ENCODE peak calls at places on chromosomes 12 and 14, in seven cellular contexts. G, Q, T, O, S, Y and W are unnamed samples.
A peak's percentile ranks its signal among the peaks of the same experiment; 100 is the strongest.

GRCh38 chr14:49303952-49304516 is 282.1 kb downstream of the RPS29 start:
- DNase-seq in G (peak; percentile 66), Q (no peak), T (peak; percentile 40), O (peak; percentile 86), S (peak; percentile 71), Y (peak; percentile 65), W (peak; percentile 13)

GRCh38 chr12:13713746-13714400 is 267.5 kb downstream of the GRIN2B start:
- DNase-seq in G (no peak), Q (no peak), T (no peak), O (peak; percentile 36), S (no peak), Y (no peak), W (no peak)

GRCh38 chr12:64663019-64663418 is 52.7 kb downstream of the RASSF3 start:
- DNase-seq in G (no peak), Q (no peak), T (no peak), O (no peak), S (no peak), Y (no peak), W (no peak)

GRCh38 chr12:93245543-93245942 is 132.2 kb upstream of the NUDT4 start:
- DNase-seq in G (no peak), Q (no peak), T (no peak), O (peak; percentile 11), S (no peak), Y (no peak), W (no peak)

GRCh38 chr12:3520711-3521110 is 29.7 kb downstream of the PRMT8 start:
- DNase-seq in G (no peak), Q (no peak), T (peak; percentile 77), O (no peak), S (no peak), Y (no peak), W (no peak)

GRCh38 chr14:64825498-64825897 is 54.2 kb downstream of the SPTB start:
- DNase-seq in G (no peak), Q (no peak), T (no peak), O (no peak), S (no peak), Y (no peak), W (no peak)

GRCh38 chr14:71754422-71755095 is 177.7 kb upstream of the RGS6 start:
- DNase-seq in G (peak; percentile 57), Q (no peak), T (peak; percentile 82), O (peak; percentile 71), S (no peak), Y (no peak), W (no peak)

GRCh38 chr12:121358093-121358492 is 5.9 kb upstream of the ANAPC5 start:
- DNase-seq in G (no peak), Q (no peak), T (no peak), O (no peak), S (no peak), Y (no peak), W (no peak)

GRCh38 chr12:132159555-132160003 is 15.3 kb downstream of the NOC4L start:
- DNase-seq in G (no peak), Q (no peak), T (no peak), O (no peak), S (no peak), Y (no peak), W (no peak)

GRCh38 chr14:32121536-32121935 is 44.4 kb downstream of the ARHGAP5 start:
- DNase-seq in G (no peak), Q (no peak), T (no peak), O (no peak), S (no peak), Y (no peak), W (no peak)

GRCh38 chr12:65856521-65856920 is 32.2 kb downstream of the HMGA2 start:
- DNase-seq in G (no peak), Q (no peak), T (no peak), O (no peak), S (no peak), Y (no peak), W (no peak)

GRCh38 chr12:65860584-65860983 is 36.3 kb downstream of the HMGA2 start:
- DNase-seq in G (no peak), Q (no peak), T (no peak), O (no peak), S (no peak), Y (no peak), W (no peak)

GRCh38 chr12:65858831-65859230 is 34.5 kb downstream of the HMGA2 start:
- DNase-seq in G (no peak), Q (no peak), T (no peak), O (no peak), S (no peak), Y (peak; percentile 71), W (peak; percentile 72)

GRCh38 chr12:65857875-65858274 is 33.6 kb downstream of the HMGA2 start:
- DNase-seq in G (no peak), Q (no peak), T (no peak), O (no peak), S (no peak), Y (no peak), W (no peak)

DNA sequence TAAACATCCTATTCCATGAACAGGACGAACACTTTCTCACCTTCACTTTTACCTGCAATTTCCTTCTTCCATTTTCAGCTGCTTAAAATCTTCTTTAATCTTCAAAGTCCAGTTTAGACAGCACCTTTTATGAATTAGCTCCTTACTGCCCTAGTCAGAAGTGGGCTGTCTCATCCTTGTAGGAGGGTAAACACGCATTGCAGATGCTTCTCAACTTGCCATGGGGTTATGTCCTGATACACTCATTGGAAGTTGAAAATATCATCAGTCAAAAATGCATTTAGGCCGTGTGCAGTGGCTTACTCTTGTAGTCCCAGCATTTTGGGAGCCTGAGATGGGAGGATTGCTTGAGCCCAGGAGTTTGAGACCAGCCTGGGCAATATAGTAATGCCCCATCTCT is 35.2 kb downstream of the HMGA2 start:
- DNase-seq in G (no peak), Q (no peak), T (no peak), O (no peak), S (no peak), Y (no peak), W (peak; percentile 39)
- H2AK5ac ChIP-seq in G (no peak overlapping the region), Q (no peak overlapping the region), T (no peak overlapping the region), O (no peak overlapping the region), S (no peak overlapping the region), Y (no peak overlapping the region), W (no peak overlapping the region)

DNA sequence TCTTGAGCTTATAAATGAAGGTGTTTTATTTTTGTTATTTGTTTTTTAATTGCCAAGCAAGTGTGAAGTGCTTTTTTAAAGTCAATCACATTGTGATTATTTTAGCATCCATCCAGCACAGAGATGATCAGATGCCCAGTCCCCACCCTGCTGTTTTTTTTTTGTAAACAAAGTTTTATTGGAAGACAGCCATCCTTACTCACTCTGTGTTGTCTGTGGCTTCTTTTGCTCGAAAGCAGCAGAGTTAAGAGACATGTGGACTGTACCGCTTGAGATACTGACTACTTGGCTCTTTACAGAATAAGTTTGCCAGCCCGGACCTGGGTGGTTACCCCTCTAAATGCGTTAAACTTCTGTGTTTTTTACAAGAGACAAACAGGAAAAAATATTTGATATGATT is 30.9 kb upstream of the AMN start:
- DNase-seq in G (no peak), Q (no peak), T (no peak), O (no peak), S (no peak), Y (peak; percentile 80), W (peak; percentile 82)
- H2AK5ac ChIP-seq in G (no peak overlapping the region), Q (no peak overlapping the region), T (no peak overlapping the region), O (no peak overlapping the region), S (no peak overlapping the region), Y (no peak overlapping the region), W (no peak overlapping the region)

GRCh38 chr12:69679119-69679518 is 20.0 kb downstream of the BEST3 start:
- DNase-seq in G (no peak), Q (no peak), T (no peak), O (no peak), S (no peak), Y (no peak), W (peak; percentile 54)
- H2AK5ac ChIP-seq in G (no peak overlapping the region), Q (no peak overlapping the region), T (no peak overlapping the region), O (no peak overlapping the region), S (no peak overlapping the region), Y (no peak overlapping the region), W (no peak overlapping the region)

GRCh38 chr14:35826952-35827416 is 846 bp downstream of the BRMS1L start:
- DNase-seq in G (no peak), Q (no peak), T (no peak), O (no peak), S (no peak), Y (no peak), W (no peak)
- H2AK5ac ChIP-seq in G (no peak overlapping the region), Q (no peak overlapping the region), T (no peak overlapping the region), O (no peak overlapping the region), S (no peak overlapping the region), Y (no peak overlapping the region), W (no peak overlapping the region)